ENCODE peak calls at places on chromosomes 11 and 22, in four cellular contexts. One of them, this sample, is unnamed.

GRCh38 chr22:32623943-32624342 is 149.3 kb downstream of the FBXO7 start:
- DNase-seq in activated T-helper 1 cell treated with Interleukin-2 at 50 U/mL for 16 hours: no peak
- DNase-seq in activated CD4-positive, alpha-beta T cell treated with anti-CD3 and anti-CD28 coated beads for 48 hours: no peak
- DNase-seq in stimulated activated CD4-positive, alpha-beta T cell treated with anti-CD3 and anti-CD28 coated beads, Interleukin-15, amount 100 ng/mL, for 1 hour: no peak
- DNase-seq in this sample: peak; percentile 94

GRCh38 chr11:124839051-124839971 is 25.9 kb upstream of the ROBO3 start:
- DNase-seq in activated T-helper 1 cell treated with Interleukin-2 at 50 U/mL for 16 hours: no peak
- DNase-seq in activated CD4-positive, alpha-beta T cell treated with anti-CD3 and anti-CD28 coated beads for 48 hours: peak; percentile 22
- DNase-seq in stimulated activated CD4-positive, alpha-beta T cell treated with anti-CD3 and anti-CD28 coated beads, Interleukin-15, amount 100 ng/mL, for 1 hour: no peak
- DNase-seq in this sample: no peak

GRCh38 chr11:11113676-11114075 is 239.4 kb downstream of the CSNK2A3 start:
- DNase-seq in activated T-helper 1 cell treated with Interleukin-2 at 50 U/mL for 16 hours: no peak
- DNase-seq in activated CD4-positive, alpha-beta T cell treated with anti-CD3 and anti-CD28 coated beads for 48 hours: no peak
- DNase-seq in stimulated activated CD4-positive, alpha-beta T cell treated with anti-CD3 and anti-CD28 coated beads, Interleukin-15, amount 100 ng/mL, for 1 hour: no peak
- DNase-seq in this sample: no peak

GRCh38 chr11:69867076-69868002 is 48.1 kb upstream of the FGF3 start:
- DNase-seq in activated T-helper 1 cell treated with Interleukin-2 at 50 U/mL for 16 hours: no peak
- DNase-seq in activated CD4-positive, alpha-beta T cell treated with anti-CD3 and anti-CD28 coated beads for 48 hours: no peak
- DNase-seq in stimulated activated CD4-positive, alpha-beta T cell treated with anti-CD3 and anti-CD28 coated beads, Interleukin-15, amount 100 ng/mL, for 1 hour: no peak
- DNase-seq in this sample: no peak

GRCh38 chr22:46054091-46054877 is 77.3 kb upstream of the WNT7B start:
- DNase-seq in activated T-helper 1 cell treated with Interleukin-2 at 50 U/mL for 16 hours: no peak
- DNase-seq in activated CD4-positive, alpha-beta T cell treated with anti-CD3 and anti-CD28 coated beads for 48 hours: peak; percentile 44
- DNase-seq in stimulated activated CD4-positive, alpha-beta T cell treated with anti-CD3 and anti-CD28 coated beads, Interleukin-15, amount 100 ng/mL, for 1 hour: no peak
- DNase-seq in this sample: peak; percentile 90

GRCh38 chr11:26780686-26781085 is 58.8 kb upstream of the SLC5A12 start:
- DNase-seq in activated T-helper 1 cell treated with Interleukin-2 at 50 U/mL for 16 hours: no peak
- DNase-seq in activated CD4-positive, alpha-beta T cell treated with anti-CD3 and anti-CD28 coated beads for 48 hours: no peak
- DNase-seq in stimulated activated CD4-positive, alpha-beta T cell treated with anti-CD3 and anti-CD28 coated beads, Interleukin-15, amount 100 ng/mL, for 1 hour: no peak
- DNase-seq in this sample: no peak

GRCh38 chr22:27212081-27212480 is 554.7 kb downstream of the MIAT start:
- DNase-seq in activated T-helper 1 cell treated with Interleukin-2 at 50 U/mL for 16 hours: no peak
- DNase-seq in activated CD4-positive, alpha-beta T cell treated with anti-CD3 and anti-CD28 coated beads for 48 hours: no peak
- DNase-seq in stimulated activated CD4-positive, alpha-beta T cell treated with anti-CD3 and anti-CD28 coated beads, Interleukin-15, amount 100 ng/mL, for 1 hour: no peak
- DNase-seq in this sample: no peak

GRCh38 chr11:45373506-45373905 is 87.4 kb upstream of the SYT13 start:
- DNase-seq in activated T-helper 1 cell treated with Interleukin-2 at 50 U/mL for 16 hours: no peak
- DNase-seq in activated CD4-positive, alpha-beta T cell treated with anti-CD3 and anti-CD28 coated beads for 48 hours: no peak
- DNase-seq in stimulated activated CD4-positive, alpha-beta T cell treated with anti-CD3 and anti-CD28 coated beads, Interleukin-15, amount 100 ng/mL, for 1 hour: no peak
- DNase-seq in this sample: no peak

GRCh38 chr11:64173616-64174355 is 7.9 kb upstream of the MACROD1 start:
- DNase-seq in activated T-helper 1 cell treated with Interleukin-2 at 50 U/mL for 16 hours: no peak
- DNase-seq in activated CD4-positive, alpha-beta T cell treated with anti-CD3 and anti-CD28 coated beads for 48 hours: no peak
- DNase-seq in stimulated activated CD4-positive, alpha-beta T cell treated with anti-CD3 and anti-CD28 coated beads, Interleukin-15, amount 100 ng/mL, for 1 hour: no peak
- DNase-seq in this sample: no peak

GRCh38 chr11:108647387-108647700 is 17.5 kb upstream of the DDX10 start:
- DNase-seq in activated T-helper 1 cell treated with Interleukin-2 at 50 U/mL for 16 hours: no peak
- DNase-seq in activated CD4-positive, alpha-beta T cell treated with anti-CD3 and anti-CD28 coated beads for 48 hours: no peak
- DNase-seq in stimulated activated CD4-positive, alpha-beta T cell treated with anti-CD3 and anti-CD28 coated beads, Interleukin-15, amount 100 ng/mL, for 1 hour: no peak
- DNase-seq in this sample: no peak

GRCh38 chr22:27998511-27999410 is 79.7 kb upstream of the PITPNB start:
- DNase-seq in activated T-helper 1 cell treated with Interleukin-2 at 50 U/mL for 16 hours: no peak
- DNase-seq in activated CD4-positive, alpha-beta T cell treated with anti-CD3 and anti-CD28 coated beads for 48 hours: no peak
- DNase-seq in stimulated activated CD4-positive, alpha-beta T cell treated with anti-CD3 and anti-CD28 coated beads, Interleukin-15, amount 100 ng/mL, for 1 hour: no peak
- DNase-seq in this sample: no peak

GRCh38 chr11:90204832-90205646 is 17.8 kb downstream of the CHORDC1 start:
- DNase-seq in activated T-helper 1 cell treated with Interleukin-2 at 50 U/mL for 16 hours: no peak
- DNase-seq in activated CD4-positive, alpha-beta T cell treated with anti-CD3 and anti-CD28 coated beads for 48 hours: peak; percentile 9
- DNase-seq in stimulated activated CD4-positive, alpha-beta T cell treated with anti-CD3 and anti-CD28 coated beads, Interleukin-15, amount 100 ng/mL, for 1 hour: no peak
- DNase-seq in this sample: peak; percentile 52

GRCh38 chr11:20259506-20259905 is 99.2 kb upstream of the DBX1 start:
- DNase-seq in activated T-helper 1 cell treated with Interleukin-2 at 50 U/mL for 16 hours: no peak
- DNase-seq in activated CD4-positive, alpha-beta T cell treated with anti-CD3 and anti-CD28 coated beads for 48 hours: no peak
- DNase-seq in stimulated activated CD4-positive, alpha-beta T cell treated with anti-CD3 and anti-CD28 coated beads, Interleukin-15, amount 100 ng/mL, for 1 hour: no peak
- DNase-seq in this sample: no peak

This sample was measured in fibroblast of gingiva.